ENCODE peak calls at places on chromosomes 2 and 18, in six cellular contexts. One of them, this sample, is unnamed.

GRCh38 chr18:21557607-21558253 is 42.8 kb downstream of the ESCO1 start:
- DNase-seq in IMR-90: no peak
- DNase-seq in uterus: peak
- DNase-seq in ovary: no peak
- DNase-seq in body of pancreas: peak
- DNase-seq in NB4: no peak
- DNase-seq in this sample: no peak

GRCh38 chr2:241719093-241719492 is 15.3 kb upstream of the D2HGDH start:
- DNase-seq in IMR-90: no peak
- DNase-seq in uterus: no peak
- DNase-seq in ovary: no peak
- DNase-seq in body of pancreas: no peak
- DNase-seq in NB4: no peak
- DNase-seq in this sample: no peak

GRCh38 chr2:196610796-196611195 is 28.7 kb upstream of the CCDC150 start:
- DNase-seq in IMR-90: no peak
- DNase-seq in uterus: no peak
- DNase-seq in ovary: no peak
- DNase-seq in body of pancreas: no peak
- DNase-seq in NB4: no peak
- DNase-seq in this sample: no peak

GRCh38 chr18:48007955-48008701 is 77.7 kb upstream of the SMAD2 start:
- DNase-seq in IMR-90: no peak
- DNase-seq in uterus: peak
- DNase-seq in ovary: peak
- DNase-seq in body of pancreas: peak
- DNase-seq in NB4: peak
- DNase-seq in this sample: peak

GRCh38 chr2:23522726-23523410 is 137.9 kb downstream of the KLHL29 start:
- DNase-seq in IMR-90: no peak
- DNase-seq in uterus: no peak
- DNase-seq in ovary: no peak
- DNase-seq in body of pancreas: no peak
- DNase-seq in NB4: no peak
- DNase-seq in this sample: no peak

GRCh38 chr2:105617631-105618350 is 126.9 kb upstream of the NCK2 start:
- DNase-seq in IMR-90: no peak
- DNase-seq in uterus: no peak
- DNase-seq in ovary: no peak
- DNase-seq in body of pancreas: peak
- DNase-seq in NB4: no peak
- DNase-seq in this sample: no peak

GRCh38 chr18:62245699-62246098 is 58.6 kb downstream of the RELCH start:
- DNase-seq in IMR-90: no peak
- DNase-seq in uterus: no peak
- DNase-seq in ovary: no peak
- DNase-seq in body of pancreas: no peak
- DNase-seq in NB4: no peak
- DNase-seq in this sample: no peak

GRCh38 chr2:16952805-16953204 is 287.2 kb upstream of the CYRIA start:
- DNase-seq in IMR-90: no peak
- DNase-seq in uterus: no peak
- DNase-seq in ovary: no peak
- DNase-seq in body of pancreas: no peak
- DNase-seq in NB4: no peak
- DNase-seq in this sample: no peak

GRCh38 chr2:48343571-48344440 is 186.1 kb upstream of the STON1 start:
- DNase-seq in IMR-90: peak
- DNase-seq in uterus: no peak
- DNase-seq in ovary: no peak
- DNase-seq in body of pancreas: no peak
- DNase-seq in NB4: no peak
- DNase-seq in this sample: peak

GRCh38 chr2:125259441-125259840 is 1234.4 kb downstream of the CNTNAP5 start:
- DNase-seq in IMR-90: no peak
- DNase-seq in uterus: no peak
- DNase-seq in ovary: no peak
- DNase-seq in body of pancreas: no peak
- DNase-seq in NB4: no peak
- DNase-seq in this sample: no peak

GRCh38 chr18:55634545-55634944 is 46.6 kb upstream of the TCF4 start:
- DNase-seq in IMR-90: peak
- DNase-seq in uterus: no peak
- DNase-seq in ovary: no peak
- DNase-seq in body of pancreas: no peak
- DNase-seq in NB4: peak
- DNase-seq in this sample: no peak

GRCh38 chr2:210667726-210668125 is 111.3 kb downstream of the CPS1 start:
- DNase-seq in IMR-90: no peak
- DNase-seq in uterus: no peak
- DNase-seq in ovary: no peak
- DNase-seq in body of pancreas: no peak
- DNase-seq in NB4: no peak
- DNase-seq in this sample: no peak

GRCh38 chr2:11073791-11074190 is 81.5 kb upstream of the SLC66A3 start:
- DNase-seq in IMR-90: peak
- DNase-seq in uterus: no peak
- DNase-seq in ovary: no peak
- DNase-seq in body of pancreas: no peak
- DNase-seq in NB4: no peak
- DNase-seq in this sample: no peak

GRCh38 chr18:45920367-45920766 is 46.8 kb downstream of the EPG5 start:
- DNase-seq in IMR-90: peak
- DNase-seq in uterus: peak
- DNase-seq in ovary: peak
- DNase-seq in body of pancreas: peak
- DNase-seq in NB4: peak
- DNase-seq in this sample: no peak

GRCh38 chr2:29263886-29264285 is 148.7 kb downstream of the CLIP4 start:
- DNase-seq in IMR-90: no peak
- DNase-seq in uterus: no peak
- DNase-seq in ovary: no peak
- DNase-seq in body of pancreas: no peak
- DNase-seq in NB4: no peak
- DNase-seq in this sample: no peak

GRCh38 chr2:161139098-161139987 is 20.9 kb upstream of the TANK start:
- DNase-seq in IMR-90: peak
- DNase-seq in uterus: no peak
- DNase-seq in ovary: no peak
- DNase-seq in body of pancreas: no peak
- DNase-seq in NB4: peak
- DNase-seq in this sample: no peak

GRCh38 chr2:19009510-19009909 is 348.9 kb downstream of the OSR1 start:
- DNase-seq in IMR-90: no peak
- DNase-seq in uterus: peak
- DNase-seq in ovary: no peak
- DNase-seq in body of pancreas: no peak
- DNase-seq in NB4: no peak
- DNase-seq in this sample: no peak

GRCh38 chr2:73987109-73987947 is 2.6 kb downstream of the TET3 start:
- DNase-seq in IMR-90: peak
- DNase-seq in uterus: no peak
- DNase-seq in ovary: no peak
- DNase-seq in body of pancreas: peak
- DNase-seq in NB4: peak
- DNase-seq in this sample: no peak

GRCh38 chr18:37734406-37734805 is 168.8 kb upstream of the CELF4 start:
- DNase-seq in IMR-90: no peak
- DNase-seq in uterus: no peak
- DNase-seq in ovary: no peak
- DNase-seq in body of pancreas: no peak
- DNase-seq in NB4: no peak
- DNase-seq in this sample: no peak

GRCh38 chr2:172556284-172557033 is 569 bp downstream of the PDK1 start:
- DNase-seq in IMR-90: peak
- DNase-seq in uterus: peak
- DNase-seq in ovary: peak
- DNase-seq in body of pancreas: peak
- DNase-seq in NB4: peak
- DNase-seq in this sample: peak

DNA sequence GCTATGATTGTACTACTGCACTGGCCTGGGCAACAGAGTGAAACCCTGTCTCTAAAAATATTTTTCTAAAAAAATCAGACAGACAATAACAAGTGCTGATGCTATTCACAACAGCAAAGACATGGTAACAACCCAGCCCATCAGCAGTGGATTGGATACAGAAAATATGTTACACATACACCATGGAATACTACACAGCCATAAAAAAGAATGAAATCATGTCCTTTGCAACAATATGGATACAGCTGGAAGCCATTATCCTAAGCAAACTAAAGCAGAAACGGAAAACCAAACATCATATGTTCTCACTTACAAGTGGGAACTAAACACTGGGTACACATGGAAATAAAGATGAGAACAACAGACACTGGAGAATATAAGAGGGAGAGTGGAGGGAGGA is 19.9 kb downstream of the FAM161A start:
- DNase-seq in IMR-90: no peak
- DNase-seq in uterus: no peak
- DNase-seq in ovary: no peak
- DNase-seq in body of pancreas: no peak
- DNase-seq in NB4: no peak
- DNase-seq in this sample: no peak
- TF ChIP-seq POLR2A in IMR-90: no peak
- TF ChIP-seq POLR2A in uterus: no peak
- TF ChIP-seq POLR2A in ovary: no peak
- TF ChIP-seq POLR2A in body of pancreas: no peak
- TF ChIP-seq POLR2A in NB4: no peak
- TF ChIP-seq POLR2A in this sample: no peak

DNA sequence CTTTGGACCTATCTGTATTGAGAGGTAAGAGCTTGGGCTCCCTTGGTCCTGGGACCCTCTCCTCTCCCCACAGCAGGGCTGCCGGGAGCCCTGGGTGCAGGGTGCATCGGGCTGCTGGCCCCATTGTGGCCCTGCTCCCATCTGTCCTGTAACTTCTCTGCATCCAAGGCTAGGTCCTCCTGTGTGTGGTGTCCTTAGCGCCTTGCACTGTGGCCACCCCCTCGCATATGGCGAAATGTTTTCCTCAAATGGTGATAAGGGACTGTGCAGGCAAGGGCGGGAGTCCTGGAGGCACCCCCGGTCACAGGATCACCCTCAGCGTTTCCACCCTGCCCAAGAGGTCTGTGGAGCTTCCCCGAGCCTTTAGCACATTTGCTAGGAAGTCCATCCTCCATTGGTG is 208.2 kb downstream of the SH3RF3 start:
- DNase-seq in IMR-90: no peak
- DNase-seq in uterus: no peak
- DNase-seq in ovary: no peak
- DNase-seq in body of pancreas: no peak
- DNase-seq in NB4: peak
- DNase-seq in this sample: no peak
- TF ChIP-seq POLR2A in IMR-90: no peak
- TF ChIP-seq POLR2A in uterus: no peak
- TF ChIP-seq POLR2A in ovary: no peak
- TF ChIP-seq POLR2A in body of pancreas: no peak
- TF ChIP-seq POLR2A in NB4: no peak
- TF ChIP-seq POLR2A in this sample: no peak

GRCh38 chr2:236264256-236264655 is at the start of gene ASB18:
- DNase-seq in IMR-90: no peak
- DNase-seq in uterus: no peak
- DNase-seq in ovary: no peak
- DNase-seq in body of pancreas: no peak
- DNase-seq in NB4: no peak
- DNase-seq in this sample: no peak
- TF ChIP-seq POLR2A in IMR-90: no peak
- TF ChIP-seq POLR2A in uterus: no peak
- TF ChIP-seq POLR2A in ovary: no peak
- TF ChIP-seq POLR2A in body of pancreas: no peak
- TF ChIP-seq POLR2A in NB4: no peak
- TF ChIP-seq POLR2A in this sample: no peak

GRCh38 chr2:177263451-177264208 is 897 bp downstream of the NFE2L2 start:
- DNase-seq in IMR-90: peak
- DNase-seq in uterus: peak
- DNase-seq in ovary: peak
- DNase-seq in body of pancreas: peak
- DNase-seq in NB4: peak
- DNase-seq in this sample: peak
- TF ChIP-seq POLR2A in IMR-90: peak
- TF ChIP-seq POLR2A in uterus: peak
- TF ChIP-seq POLR2A in ovary: peak
- TF ChIP-seq POLR2A in body of pancreas: peak
- TF ChIP-seq POLR2A in NB4: peak
- TF ChIP-seq POLR2A in this sample: no peak